ENCODE peak calls at places on chromosome 12, in six cellular contexts. O is HepG2, E is H1, D is GM12878, Y is HCT116, U is K562. X is an unnamed sample.

GRCh38 chr12:118188690-118189371 is 52.9 kb downstream of the PEBP1 start:
- DNase-seq in O (no peak), Y (no peak), D (no peak), U (no peak), E (no peak), X (peak; percentile 30)

GRCh38 chr12:117202556-117202955 is 12.3 kb upstream of the FBXO21 start:
- DNase-seq in D (no peak), Y (no peak), E (no peak), O (no peak), U (no peak), X (no peak)

GRCh38 chr12:92943482-92944250 is 14.6 kb upstream of the EEA1 start:
- DNase-seq in D (no peak), U (no peak), Y (no peak), O (peak; percentile 66), E (no peak), X (no peak)

GRCh38 chr12:116400671-116401357 is 123.3 kb upstream of the MED13L start:
- DNase-seq in Y (no peak), U (no peak), E (no peak), O (no peak), D (no peak), X (no peak)

GRCh38 chr12:9736931-9737705 is 4.2 kb upstream of the CLECL1 start:
- DNase-seq in U (no peak), O (no peak), E (no peak), Y (no peak), D (no peak), X (peak; percentile 45)

GRCh38 chr12:123231931-123232330 is 1.0 kb downstream of the MPHOSPH9 start:
- DNase-seq in D (no peak), U (no peak), O (peak; percentile 30), Y (no peak), E (no peak), X (no peak)

GRCh38 chr12:41972196-41972994 is 172.3 kb downstream of the GXYLT1 start:
- DNase-seq in Y (no peak), O (no peak), E (no peak), D (no peak), U (no peak), X (no peak)

GRCh38 chr12:94545937-94546771 is 86.5 kb upstream of the CEP83 start:
- DNase-seq in E (peak; percentile 59), D (peak; percentile 19), Y (peak; percentile 77), O (peak; percentile 44), U (peak; percentile 50), X (peak; percentile 76)

GRCh38 chr12:89733579-89734201 is 25.1 kb upstream of the ATP2B1 start:
- DNase-seq in Y (no peak), U (no peak), O (no peak), D (no peak), E (no peak), X (no peak)

GRCh38 chr12:124477109-124477915 is 90.1 kb downstream of the NCOR2 start:
- DNase-seq in O (no peak), D (peak; percentile 59), Y (no peak), U (no peak), E (no peak), X (no peak)

GRCh38 chr12:68406134-68406576 is 74.0 kb upstream of the MDM1 start:
- DNase-seq in E (peak; percentile 51), Y (no peak), D (no peak), U (no peak), O (peak; percentile 10), X (peak; percentile 96)

GRCh38 chr12:81644503-81644902 is 114.6 kb downstream of the PPFIA2 start:
- DNase-seq in U (no peak), D (no peak), E (no peak), O (peak; percentile 38), Y (peak; percentile 33), X (peak; percentile 41)

GRCh38 chr12:132754555-132754954 is 7.1 kb downstream of the ANKLE2 start:
- DNase-seq in E (no peak), U (peak; percentile 31), D (no peak), Y (peak; percentile 19), O (no peak), X (no peak)

GRCh38 chr12:5318874-5319273 is 113.0 kb upstream of the NTF3 start:
- DNase-seq in E (no peak), O (no peak), U (no peak), D (no peak), Y (peak; percentile 56), X (no peak)

GRCh38 chr12:101920906-101921305 is 43.5 kb downstream of the DRAM1 start:
- DNase-seq in Y (no peak), E (no peak), O (no peak), U (no peak), D (no peak), X (no peak)

GRCh38 chr12:3046441-3047200 is 30.6 kb upstream of the TSPAN9 start:
- DNase-seq in D (no peak), O (no peak), U (no peak), Y (no peak), E (peak; percentile 41), X (no peak)

GRCh38 chr12:95418142-95418541 is 55.8 kb upstream of the METAP2 start:
- DNase-seq in D (no peak), Y (no peak), U (no peak), E (no peak), O (no peak), X (no peak)

GRCh38 chr12:100574262-100575074 is 984 bp downstream of the GAS2L3 start:
- DNase-seq in U (no peak), O (no peak), Y (no peak), E (no peak), D (no peak), X (no peak)

GRCh38 chr12:64413884-64414283 is 9.7 kb downstream of the XPOT start:
- DNase-seq in E (no peak), U (no peak), D (no peak), O (no peak), Y (no peak), X (no peak)
- H3K79me2 ChIP-seq in E (peaks cover 33% of the 10 kb centered on the region), U (peaks cover 52% of the 10 kb centered on the region), D (no peaks in the 10 kb centered on the region), O (peaks cover 27% of the 10 kb centered on the region), Y (peaks cover 49% of the 10 kb centered on the region), X (peaks cover 20% of the 10 kb centered on the region)

GRCh38 chr12:106955377-106956047 is at the start of gene TMEM263:
- DNase-seq in E (peak; percentile 93), O (peak; percentile 91), U (peak; percentile 95), Y (peak; percentile 45), D (peak; percentile 83), X (peak; percentile 99)
- TF ChIP-seq POLR2A in E (peak; percentile 11), O (peak; percentile 96), U (peak; percentile 81), Y (peak; percentile 81), D (peak; percentile 95), X (peak; percentile 97)

DNA sequence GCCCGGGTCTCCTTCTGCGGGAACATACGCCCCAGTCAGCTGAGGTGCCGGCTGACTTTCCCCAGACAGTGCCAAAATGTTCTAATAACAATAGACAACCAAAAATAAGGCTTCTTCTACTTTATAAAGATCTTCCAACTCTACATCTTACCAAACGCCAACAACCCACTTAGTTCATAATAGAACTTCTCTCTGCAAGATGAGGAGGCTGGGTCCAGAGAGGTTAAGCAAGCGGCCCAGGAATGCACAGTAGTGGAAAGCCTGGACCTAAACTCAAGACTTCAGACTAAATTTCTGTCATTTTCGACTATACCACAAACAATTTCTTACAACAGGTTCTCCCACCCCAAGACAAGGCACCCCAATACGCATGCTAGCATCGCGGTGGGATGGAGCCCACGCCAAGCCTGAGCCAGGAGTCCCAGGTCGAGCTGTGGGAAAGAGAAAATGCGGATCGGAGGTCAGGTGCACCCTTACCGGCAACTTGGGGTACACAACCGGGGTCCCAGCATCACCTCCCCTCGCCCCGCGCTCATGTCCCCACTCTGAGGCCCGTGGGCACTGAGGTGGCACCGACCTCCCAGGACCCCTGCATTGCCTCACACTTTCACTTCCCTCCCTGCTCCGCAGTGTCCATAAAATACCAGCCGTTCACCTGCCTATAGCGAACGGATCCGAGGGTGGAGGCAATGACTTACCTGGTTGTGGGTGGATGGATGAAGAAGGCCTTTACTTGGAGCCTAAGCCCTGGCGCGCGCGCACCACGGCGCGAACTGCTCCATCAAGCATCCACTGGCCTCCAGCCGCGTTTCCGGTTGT is 42.1 kb upstream of the TBX5 start:
- DNase-seq in Y (no peak), D (no peak), O (no peak), E (no peak), U (no peak), X (no peak)
- TF ChIP-seq EZH2 in Y (no peak), D (no peak), O (no peak), E (peak; percentile 83), U (no peak), X (no peak)

DNA sequence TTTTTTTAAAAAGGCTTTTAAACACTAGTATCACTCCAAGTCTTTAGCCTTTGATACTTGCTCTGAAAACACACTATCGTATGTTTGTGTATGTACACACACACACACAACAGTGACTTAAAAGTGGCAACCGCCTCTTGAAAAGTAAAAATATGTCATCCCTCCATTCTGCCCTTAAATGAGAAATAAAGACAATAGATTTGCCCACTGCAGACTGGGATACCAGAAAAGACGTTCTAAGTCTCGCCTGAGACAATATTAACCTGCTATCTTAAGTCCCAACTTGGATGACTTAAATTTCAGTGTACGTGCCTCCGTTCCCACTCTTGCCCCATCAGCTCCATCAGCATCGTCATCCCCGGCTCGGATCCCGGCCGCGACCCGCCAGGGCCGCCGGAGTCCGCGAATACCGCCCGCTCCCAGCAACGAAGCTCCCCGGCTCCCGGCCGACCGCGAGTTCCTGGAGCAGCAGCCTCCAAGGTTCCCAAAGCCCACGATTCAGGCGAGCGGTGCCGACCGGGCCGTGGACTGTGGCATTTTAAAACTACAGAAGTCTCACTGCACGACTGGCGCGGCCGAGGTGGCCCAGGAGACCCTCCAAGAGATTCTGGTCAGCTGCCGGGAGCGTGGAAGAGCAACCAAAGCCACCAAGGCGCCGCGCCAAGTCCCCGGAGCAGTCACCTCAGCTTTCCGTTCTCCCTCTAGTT is 2.8 kb upstream of the ARID2 start:
- DNase-seq in O (peak; percentile 9), Y (no peak), E (peak; percentile 61), U (peak; percentile 36), D (no peak), X (no peak)
- H3K79me2 ChIP-seq in O (peaks cover 56% of the 10 kb centered on the region), Y (peaks cover 71% of the 10 kb centered on the region), E (peaks cover 60% of the 10 kb centered on the region), U (peaks cover 76% of the 10 kb centered on the region), D (peaks cover 72% of the 10 kb centered on the region), X (peaks cover 47% of the 10 kb centered on the region)

DNA sequence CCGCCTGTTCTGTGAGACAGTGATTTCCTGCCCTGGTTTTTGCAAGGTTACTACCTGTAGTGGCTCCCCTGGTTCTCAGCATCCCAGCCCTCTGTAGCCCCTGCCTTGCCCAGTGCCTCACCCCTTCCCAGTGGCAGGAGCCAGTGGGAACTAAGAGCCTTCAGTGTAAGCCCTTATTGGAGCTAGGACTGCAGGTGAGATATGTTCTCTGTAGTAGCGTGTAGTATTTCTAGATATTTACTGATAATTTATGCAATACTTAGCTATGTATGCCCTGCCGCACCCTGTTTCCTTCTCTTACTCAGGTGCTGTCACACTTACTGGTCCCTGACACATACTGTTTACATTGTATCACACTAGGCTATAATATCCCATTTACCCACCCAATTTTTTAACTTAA is 3.6 kb downstream of the BMAL2 start:
- DNase-seq in O (no peak), Y (no peak), U (no peak), D (no peak), E (no peak), X (no peak)
- TF ChIP-seq POLR2A in O (no peak), Y (no peak), U (no peak), D (no peak), E (no peak), X (no peak)

GRCh38 chr12:54751493-54751892 is 102.8 kb upstream of the MUCL1 start:
- DNase-seq in U (no peak), E (no peak), O (no peak), D (no peak), Y (no peak), X (no peak)
- TF ChIP-seq EZH2 in U (no peak), E (no peak), O (no peak), D (no peak), Y (no peak), X (no peak)